ENCODE peak calls at places on chromosomes 5 and 9, in six cellular contexts. F, Y, U, S, T and B are unnamed samples.

GRCh38 chr5:141855265-141856029 is 22.8 kb downstream of the PCDH1 start:
- DNase-seq in F (no peak), S (no peak), U (no peak), Y (no peak), T (no peak), B (no peak)

GRCh38 chr5:60382761-60383160 is 317.2 kb downstream of the DEPDC1B start:
- DNase-seq in U (no peak), F (peak; percentile 38), Y (no peak), T (peak; percentile 9), S (no peak), B (no peak)

GRCh38 chr5:91219803-91220371 is 163.2 kb downstream of the ARRDC3 start:
- DNase-seq in S (no peak), F (peak; percentile 20), Y (no peak), U (no peak), T (no peak), B (no peak)

GRCh38 chr9:108991479-108991878 is 21.8 kb downstream of the CTNNAL1 start:
- DNase-seq in S (no peak), U (no peak), T (peak; percentile 60), Y (no peak), F (no peak), B (no peak)

GRCh38 chr9:4894076-4894475 is 91.0 kb upstream of the JAK2 start:
- DNase-seq in F (no peak), Y (no peak), T (peak; percentile 73), U (no peak), S (peak; percentile 62), B (no peak)

GRCh38 chr5:30103056-30104020 is 1090.1 kb upstream of the CDH6 start:
- DNase-seq in T (peak; percentile 59), Y (no peak), S (peak; percentile 47), F (no peak), U (no peak), B (no peak)

GRCh38 chr5:138077064-138077696 is 6.7 kb upstream of the WNT8A start:
- DNase-seq in F (peak; percentile 69), S (peak; percentile 9), T (peak; percentile 23), Y (peak; percentile 46), U (no peak), B (no peak)

GRCh38 chr5:51156838-51157237 is 226.4 kb upstream of the ISL1 start:
- DNase-seq in F (no peak), Y (no peak), U (no peak), S (no peak), T (no peak), B (no peak)

GRCh38 chr9:22446950-22447606 is 454 bp downstream of the DMRTA1 start:
- DNase-seq in F (peak; percentile 42), S (no peak), Y (no peak), U (peak; percentile 11), T (peak; percentile 39), B (peak; percentile 82)

GRCh38 chr9:89604463-89605180 is at the start of gene GADD45G:
- DNase-seq in F (peak; percentile 84), S (peak; percentile 45), Y (peak; percentile 90), T (peak; percentile 78), U (peak; percentile 82), B (peak; percentile 94)

GRCh38 chr9:128733256-128733655 is 9.3 kb upstream of the ZDHHC12 start:
- DNase-seq in S (no peak), Y (peak; percentile 44), T (peak; percentile 71), F (peak; percentile 85), U (no peak), B (peak; percentile 57)

GRCh38 chr5:175822225-175822624 is 49.2 kb upstream of the CPLX2 start:
- DNase-seq in U (no peak), Y (no peak), F (no peak), S (no peak), T (no peak), B (no peak)

GRCh38 chr9:109168170-109168569 is 1.1 kb upstream of the FRRS1L start:
- DNase-seq in U (no peak), T (no peak), F (no peak), Y (no peak), S (no peak), B (no peak)

GRCh38 chr9:95313010-95313498 is 4.5 kb downstream of the FANCC start:
- DNase-seq in T (peak; percentile 60), F (peak; percentile 95), S (no peak), U (no peak), Y (peak; percentile 51), B (peak; percentile 75)

GRCh38 chr9:27162045-27162444 is 53.0 kb downstream of the TEK start:
- DNase-seq in U (no peak), F (no peak), T (peak; percentile 68), S (peak; percentile 7), Y (no peak), B (no peak)

GRCh38 chr9:83596899-83597504 is 25.9 kb upstream of the IDNK start:
- DNase-seq in U (no peak), F (peak; percentile 21), S (no peak), Y (no peak), T (no peak), B (no peak)

GRCh38 chr9:109329274-109330258 is 8.7 kb upstream of the EPB41L4B start:
- DNase-seq in U (no peak), F (peak; percentile 86), Y (peak; percentile 74), T (peak; percentile 78), S (peak; percentile 44), B (peak; percentile 52)

GRCh38 chr5:80761966-80762365 is 107.2 kb upstream of the DHFR start:
- DNase-seq in F (no peak), T (peak; percentile 18), S (no peak), U (no peak), Y (no peak), B (no peak)

GRCh38 chr5:35707659-35708058 is 90.0 kb downstream of the SPEF2 start:
- DNase-seq in S (no peak), U (no peak), Y (no peak), T (no peak), F (no peak), B (no peak)

GRCh38 chr5:19314840-19315239 is 673.2 kb downstream of the CDH18 start:
- DNase-seq in F (no peak), Y (peak; percentile 64), T (peak; percentile 33), S (peak; percentile 72), U (no peak), B (no peak)

GRCh38 chr9:91724068-91724440 is 226.0 kb downstream of the ROR2 start:
- DNase-seq in U (no peak), S (no peak), Y (no peak), F (no peak), T (no peak), B (no peak)
- H3K4me3 ChIP-seq in U (no peak overlapping the region), S (no peak overlapping the region), Y (no peak overlapping the region), F (no peak overlapping the region), T (no peak overlapping the region), B (no peak overlapping the region)

DNA sequence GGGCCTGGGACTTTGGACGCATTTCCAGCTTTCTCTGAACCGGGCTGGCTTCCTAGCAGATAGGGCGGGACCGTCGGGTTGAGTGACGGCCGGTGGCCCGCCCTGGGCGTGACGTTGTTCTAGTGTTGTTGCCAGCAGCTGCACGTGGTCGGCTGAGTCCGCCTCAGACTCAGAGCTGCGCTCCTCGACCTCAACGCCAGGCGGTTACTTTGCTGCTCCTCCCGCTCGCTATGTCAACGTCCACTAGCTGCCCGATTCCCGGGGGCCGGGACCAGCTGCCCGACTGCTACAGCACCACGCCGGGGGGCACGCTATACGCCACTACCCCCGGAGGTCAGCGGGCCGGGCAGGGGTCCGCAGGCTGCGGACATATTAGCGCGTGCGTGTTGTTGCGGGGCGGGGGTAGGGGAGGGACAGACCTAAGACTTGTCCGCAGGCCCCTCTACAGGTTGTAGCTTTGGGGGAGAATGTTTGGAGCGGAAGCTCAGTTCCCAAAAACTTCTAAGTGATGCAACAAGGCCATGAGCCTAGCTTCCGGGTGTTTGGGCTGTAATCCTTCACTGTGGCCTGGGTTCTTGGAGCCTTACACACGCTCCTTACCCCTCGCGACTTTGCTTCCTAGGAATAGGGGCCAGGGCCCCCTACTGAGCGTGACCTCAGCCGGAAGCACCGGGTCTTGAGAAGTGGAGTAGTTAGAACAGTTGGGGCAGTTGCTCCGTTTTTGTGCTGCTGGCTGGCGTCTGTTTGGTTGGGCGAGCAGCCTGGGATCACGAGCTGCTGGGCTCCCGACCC is at the start of gene EIF4EBP3:
- DNase-seq in T (peak; percentile 85), Y (peak; percentile 97), S (peak; percentile 88), F (peak; percentile 98), U (peak; percentile 82), B (peak; percentile 99)
- H3K4me3 ChIP-seq in T (peak within 1 kb of the TSS; percentile 37), Y (peak within 1 kb of the TSS; percentile 47), S (peak within 1 kb of the TSS; percentile 46), F (peak within 1 kb of the TSS; percentile 61), U (peak within 1 kb of the TSS; percentile 70), B (peak within 1 kb of the TSS; percentile 67)

GRCh38 chr9:122226758-122227575 is 1.8 kb downstream of the LHX6 start:
- DNase-seq in S (no peak), F (no peak), T (no peak), U (no peak), Y (no peak), B (no peak)

GRCh38 chr9:122226142-122226757 is 2.5 kb downstream of the LHX6 start:
- DNase-seq in S (no peak), Y (no peak), U (no peak), F (no peak), T (no peak), B (no peak)

GRCh38 chr9:122227576-122227903 is 1.2 kb downstream of the LHX6 start:
- DNase-seq in U (no peak), T (no peak), Y (no peak), F (no peak), S (no peak), B (no peak)

GRCh38 chr9:122228191-122228905 is 409 bp downstream of the LHX6 start:
- DNase-seq in F (no peak), T (no peak), U (no peak), Y (no peak), S (no peak), B (no peak)

DNA sequence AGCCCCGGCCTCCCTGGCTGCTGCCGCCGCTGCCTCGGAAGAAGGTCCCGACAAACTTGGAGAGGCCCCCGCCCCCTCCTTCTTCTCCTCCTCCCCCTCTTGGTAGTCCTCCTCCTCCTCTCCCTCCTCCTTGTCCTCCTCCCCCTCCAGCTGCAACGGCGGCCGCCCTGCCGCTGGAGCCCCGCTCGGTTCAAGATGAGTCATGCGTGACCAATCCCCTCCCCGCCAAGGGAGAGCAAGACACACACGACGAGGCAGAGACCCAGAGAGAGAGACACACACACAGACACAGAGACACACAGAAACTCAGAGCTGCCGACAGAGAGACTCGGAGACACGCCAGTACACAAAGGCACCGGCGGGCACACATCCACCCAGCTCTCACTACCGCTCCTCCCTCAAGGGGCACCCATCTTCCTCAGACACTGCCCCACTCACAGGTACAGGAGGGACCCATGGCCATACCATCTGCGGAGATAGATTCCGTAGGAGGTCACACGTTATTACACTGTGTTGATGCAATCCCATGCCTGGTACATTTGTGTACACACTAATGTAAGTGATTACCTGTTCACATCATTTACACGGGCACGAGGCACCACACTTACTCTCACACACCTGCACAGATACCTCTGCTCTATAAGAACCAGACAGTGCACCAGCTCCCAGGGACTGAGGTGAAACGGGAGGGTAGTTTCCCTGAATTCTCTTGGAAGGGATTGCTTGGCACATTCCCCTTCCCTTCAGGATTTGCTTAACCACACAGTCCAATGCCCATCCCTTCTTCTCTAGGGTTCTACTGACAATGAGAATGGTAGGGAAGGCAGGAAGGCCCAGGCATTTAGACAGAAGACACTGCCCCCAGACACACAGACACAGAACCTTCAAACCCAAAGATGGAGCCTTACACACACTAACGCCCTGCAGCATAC is at the start of gene LHX6:
- DNase-seq in U (no peak), S (no peak), Y (no peak), T (peak; percentile 22), F (no peak), B (no peak)
- H3K4me3 ChIP-seq in U (no peak within 1 kb of the TSS), S (peak within 1 kb of the TSS; percentile 32), Y (peak within 1 kb of the TSS; percentile 28), T (peak within 1 kb of the TSS; percentile 33), F (peak within 1 kb of the TSS; percentile 26), B (peak within 1 kb of the TSS; percentile 64)

DNA sequence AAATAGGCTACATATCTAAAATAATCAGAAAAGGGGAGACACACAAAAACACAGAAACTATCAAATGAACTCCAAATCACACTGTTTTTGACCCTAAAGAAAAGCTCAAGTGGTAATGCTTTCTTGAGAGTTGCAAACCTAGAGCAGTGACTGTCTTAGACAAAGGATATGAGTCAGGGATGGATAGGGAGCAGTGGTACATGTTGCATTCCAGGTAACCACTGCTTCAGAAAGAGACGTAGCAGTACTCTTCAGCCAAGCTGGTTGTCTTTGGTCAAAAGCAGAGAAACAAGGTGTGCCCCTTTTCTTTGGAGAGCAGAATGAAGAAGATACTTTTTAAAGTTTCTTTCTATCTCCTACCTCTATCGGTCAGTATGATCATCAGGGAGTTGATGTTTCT is 1003.6 kb downstream of the CDH9 start:
- DNase-seq in S (no peak), Y (no peak), T (no peak), U (no peak), F (no peak), B (no peak)
- H3K4me3 ChIP-seq in S (no peak overlapping the region), Y (no peak overlapping the region), T (no peak overlapping the region), U (no peak overlapping the region), F (no peak overlapping the region), B (no peak overlapping the region)